ENCODE peak calls at places on chromosomes 6 and 20, in nine cellular contexts. One of them, this sample, is unnamed. For H3K27me3, the result is how much of the 10 kb centered on the place peaks cover.

GRCh38 chr6:97778290-97779038 is 495.4 kb upstream of the MMS22L start:
- DNase-seq in HepG2: no peak
- DNase-seq in body of pancreas: no peak
- DNase-seq in adrenal gland: no peak
- DNase-seq in psoas muscle: no peak
- DNase-seq in ascending aorta: no peak
- DNase-seq in SK-N-SH: no peak
- DNase-seq in GM23338: peak
- DNase-seq in adipocyte: no peak
- DNase-seq in this sample: no peak

GRCh38 chr6:44192428-44193041 is 24.2 kb upstream of the MYMX start:
- DNase-seq in SK-N-SH: no peak
- DNase-seq in body of pancreas: no peak
- DNase-seq in adrenal gland: no peak
- DNase-seq in psoas muscle: no peak
- DNase-seq in ascending aorta: no peak
- DNase-seq in adipocyte: no peak
- DNase-seq in GM23338: peak
- DNase-seq in HepG2: no peak
- DNase-seq in this sample: peak

GRCh38 chr6:17305219-17306001 is 24.2 kb downstream of the RBM24 start:
- DNase-seq in ascending aorta: no peak
- DNase-seq in HepG2: no peak
- DNase-seq in adipocyte: peak
- DNase-seq in body of pancreas: no peak
- DNase-seq in SK-N-SH: no peak
- DNase-seq in GM23338: peak
- DNase-seq in adrenal gland: no peak
- DNase-seq in psoas muscle: no peak
- DNase-seq in this sample: peak

GRCh38 chr6:124798942-124799496 is 163.2 kb upstream of the RNF217 start:
- DNase-seq in adipocyte: peak
- DNase-seq in HepG2: no peak
- DNase-seq in body of pancreas: no peak
- DNase-seq in ascending aorta: no peak
- DNase-seq in GM23338: no peak
- DNase-seq in adrenal gland: no peak
- DNase-seq in SK-N-SH: no peak
- DNase-seq in psoas muscle: no peak
- DNase-seq in this sample: no peak

GRCh38 chr6:104639671-104640070 is 220.0 kb downstream of the HACE1 start:
- DNase-seq in ascending aorta: no peak
- DNase-seq in HepG2: no peak
- DNase-seq in adrenal gland: no peak
- DNase-seq in GM23338: no peak
- DNase-seq in SK-N-SH: no peak
- DNase-seq in adipocyte: peak
- DNase-seq in psoas muscle: no peak
- DNase-seq in body of pancreas: no peak
- DNase-seq in this sample: no peak

GRCh38 chr6:150408842-150409241 is 40.0 kb downstream of the IYD start:
- DNase-seq in GM23338: no peak
- DNase-seq in HepG2: no peak
- DNase-seq in psoas muscle: no peak
- DNase-seq in body of pancreas: peak
- DNase-seq in adipocyte: no peak
- DNase-seq in adrenal gland: no peak
- DNase-seq in SK-N-SH: no peak
- DNase-seq in ascending aorta: no peak
- DNase-seq in this sample: no peak

GRCh38 chr20:4726710-4727391 is 5.1 kb downstream of the PRND start:
- DNase-seq in ascending aorta: no peak
- DNase-seq in SK-N-SH: no peak
- DNase-seq in adrenal gland: no peak
- DNase-seq in body of pancreas: no peak
- DNase-seq in psoas muscle: no peak
- DNase-seq in HepG2: no peak
- DNase-seq in adipocyte: peak
- DNase-seq in GM23338: no peak
- DNase-seq in this sample: peak

GRCh38 chr20:51326241-51326819 is 216.2 kb downstream of the NFATC2 start:
- DNase-seq in body of pancreas: peak
- DNase-seq in SK-N-SH: peak
- DNase-seq in GM23338: peak
- DNase-seq in HepG2: peak
- DNase-seq in adrenal gland: no peak
- DNase-seq in psoas muscle: no peak
- DNase-seq in ascending aorta: no peak
- DNase-seq in adipocyte: peak
- DNase-seq in this sample: peak

GRCh38 chr6:16712931-16713484 is 48.3 kb downstream of the ATXN1 start:
- DNase-seq in adipocyte: peak
- DNase-seq in HepG2: no peak
- DNase-seq in adrenal gland: peak
- DNase-seq in body of pancreas: no peak
- DNase-seq in SK-N-SH: no peak
- DNase-seq in GM23338: peak
- DNase-seq in ascending aorta: no peak
- DNase-seq in psoas muscle: peak
- DNase-seq in this sample: no peak

GRCh38 chr6:3789896-3790558 is 38.5 kb upstream of the PXDC1 start:
- DNase-seq in adipocyte: no peak
- DNase-seq in GM23338: no peak
- DNase-seq in body of pancreas: no peak
- DNase-seq in ascending aorta: no peak
- DNase-seq in SK-N-SH: no peak
- DNase-seq in adrenal gland: no peak
- DNase-seq in psoas muscle: no peak
- DNase-seq in HepG2: peak
- DNase-seq in this sample: no peak

GRCh38 chr20:58892126-58892931 is 39.8 kb downstream of the GNAS start:
- DNase-seq in adipocyte: peak
- DNase-seq in psoas muscle: peak
- DNase-seq in HepG2: peak
- DNase-seq in ascending aorta: peak
- DNase-seq in GM23338: peak
- DNase-seq in SK-N-SH: peak
- DNase-seq in adrenal gland: peak
- DNase-seq in body of pancreas: peak
- DNase-seq in this sample: peak

GRCh38 chr6:106510090-106510970 is 119.0 kb downstream of the RTN4IP1 start:
- DNase-seq in adrenal gland: no peak
- DNase-seq in HepG2: peak
- DNase-seq in ascending aorta: no peak
- DNase-seq in GM23338: peak
- DNase-seq in adipocyte: peak
- DNase-seq in body of pancreas: peak
- DNase-seq in psoas muscle: peak
- DNase-seq in SK-N-SH: peak
- DNase-seq in this sample: peak

GRCh38 chr6:158043008-158043407 is 61.3 kb downstream of the SYNJ2 start:
- DNase-seq in psoas muscle: no peak
- DNase-seq in HepG2: no peak
- DNase-seq in SK-N-SH: no peak
- DNase-seq in adipocyte: no peak
- DNase-seq in adrenal gland: no peak
- DNase-seq in GM23338: no peak
- DNase-seq in body of pancreas: no peak
- DNase-seq in ascending aorta: no peak
- DNase-seq in this sample: no peak

GRCh38 chr6:25476126-25476525 is 175.9 kb upstream of the SCGN start:
- DNase-seq in SK-N-SH: no peak
- DNase-seq in ascending aorta: no peak
- DNase-seq in body of pancreas: no peak
- DNase-seq in adrenal gland: peak
- DNase-seq in HepG2: no peak
- DNase-seq in psoas muscle: no peak
- DNase-seq in adipocyte: peak
- DNase-seq in GM23338: no peak
- DNase-seq in this sample: no peak

GRCh38 chr6:109676724-109677123 is 14.3 kb downstream of the AK9 start:
- DNase-seq in ascending aorta: no peak
- DNase-seq in GM23338: no peak
- DNase-seq in HepG2: no peak
- DNase-seq in psoas muscle: no peak
- DNase-seq in body of pancreas: no peak
- DNase-seq in adrenal gland: no peak
- DNase-seq in adipocyte: no peak
- DNase-seq in SK-N-SH: no peak
- DNase-seq in this sample: no peak

DNA sequence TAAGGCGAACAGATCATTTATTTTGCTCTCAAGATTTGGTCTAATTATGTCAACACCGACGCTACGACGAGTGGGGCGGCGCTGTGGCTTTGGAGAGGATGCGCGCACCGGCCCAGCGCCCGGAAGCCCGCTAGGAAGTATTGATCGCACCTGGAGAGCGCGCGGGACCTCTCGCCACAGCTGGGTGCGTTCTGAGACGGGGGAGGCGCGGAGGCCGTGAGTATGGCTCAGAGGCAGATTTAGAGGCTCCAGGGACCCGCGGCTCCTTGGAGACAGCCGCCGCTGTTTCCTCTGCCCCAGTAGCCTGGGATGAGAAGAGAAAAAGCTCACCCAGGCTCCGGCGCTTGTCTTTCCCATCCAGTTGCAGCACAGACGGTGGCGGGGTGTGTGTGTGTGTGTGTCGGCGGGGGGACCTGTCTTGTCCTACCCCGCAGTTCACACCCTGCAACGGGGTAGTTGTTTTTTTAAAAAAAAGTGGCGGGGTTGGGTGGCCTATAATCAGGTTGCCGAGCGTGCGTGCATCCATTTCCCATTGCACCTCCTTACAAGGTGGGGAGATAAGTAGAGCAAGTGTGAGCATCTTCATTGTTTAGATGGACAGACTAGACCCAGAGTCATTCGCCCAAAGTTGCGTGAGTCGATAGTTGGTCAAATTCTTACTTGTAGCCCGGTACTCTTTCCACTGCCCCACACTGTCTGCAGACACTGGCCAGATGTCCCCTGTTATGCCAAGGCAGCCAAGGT is 11.2 kb downstream of the TFAP2D start:
- DNase-seq in psoas muscle: no peak
- DNase-seq in SK-N-SH: peak
- DNase-seq in adrenal gland: no peak
- DNase-seq in adipocyte: no peak
- DNase-seq in GM23338: peak
- DNase-seq in HepG2: no peak
- DNase-seq in ascending aorta: no peak
- DNase-seq in body of pancreas: no peak
- DNase-seq in this sample: no peak
- H3K27me3 ChIP-seq in psoas muscle: under half
- H3K27me3 ChIP-seq in SK-N-SH: under half
- H3K27me3 ChIP-seq in adrenal gland: under half
- H3K27me3 ChIP-seq in adipocyte: under half
- H3K27me3 ChIP-seq in GM23338: half or more
- H3K27me3 ChIP-seq in HepG2: under half
- H3K27me3 ChIP-seq in ascending aorta: under half
- H3K27me3 ChIP-seq in body of pancreas: under half
- H3K27me3 ChIP-seq in this sample: half or more

GRCh38 chr6:83853968-83854501 is 875 bp downstream of the RIPPLY2 start:
- DNase-seq in body of pancreas: no peak
- DNase-seq in HepG2: no peak
- DNase-seq in psoas muscle: no peak
- DNase-seq in GM23338: peak
- DNase-seq in SK-N-SH: peak
- DNase-seq in ascending aorta: no peak
- DNase-seq in adrenal gland: no peak
- DNase-seq in adipocyte: no peak
- DNase-seq in this sample: no peak

GRCh38 chr6:83853178-83853967 is at the start of gene RIPPLY2:
- DNase-seq in GM23338: peak
- DNase-seq in body of pancreas: peak
- DNase-seq in psoas muscle: no peak
- DNase-seq in SK-N-SH: peak
- DNase-seq in HepG2: no peak
- DNase-seq in adrenal gland: no peak
- DNase-seq in adipocyte: peak
- DNase-seq in ascending aorta: no peak
- DNase-seq in this sample: peak

GRCh38 chr6:83854766-83855165 is 1.6 kb downstream of the RIPPLY2 start:
- DNase-seq in GM23338: no peak
- DNase-seq in SK-N-SH: no peak
- DNase-seq in adipocyte: no peak
- DNase-seq in HepG2: no peak
- DNase-seq in ascending aorta: no peak
- DNase-seq in adrenal gland: no peak
- DNase-seq in body of pancreas: no peak
- DNase-seq in psoas muscle: no peak
- DNase-seq in this sample: no peak

GRCh38 chr6:83849610-83850009 is 3.5 kb upstream of the RIPPLY2 start:
- DNase-seq in GM23338: peak
- DNase-seq in adrenal gland: no peak
- DNase-seq in HepG2: no peak
- DNase-seq in body of pancreas: no peak
- DNase-seq in SK-N-SH: no peak
- DNase-seq in adipocyte: no peak
- DNase-seq in psoas muscle: no peak
- DNase-seq in ascending aorta: no peak
- DNase-seq in this sample: no peak

GRCh38 chr6:83852528-83853177 is 507 bp upstream of the RIPPLY2 start:
- DNase-seq in GM23338: no peak
- DNase-seq in SK-N-SH: no peak
- DNase-seq in adipocyte: no peak
- DNase-seq in HepG2: no peak
- DNase-seq in adrenal gland: no peak
- DNase-seq in body of pancreas: no peak
- DNase-seq in psoas muscle: no peak
- DNase-seq in ascending aorta: no peak
- DNase-seq in this sample: peak
- H3K27me3 ChIP-seq in GM23338: under half
- H3K27me3 ChIP-seq in SK-N-SH: under half
- H3K27me3 ChIP-seq in adipocyte: under half
- H3K27me3 ChIP-seq in HepG2: under half
- H3K27me3 ChIP-seq in adrenal gland: under half
- H3K27me3 ChIP-seq in body of pancreas: under half
- H3K27me3 ChIP-seq in psoas muscle: half or more
- H3K27me3 ChIP-seq in ascending aorta: under half
- H3K27me3 ChIP-seq in this sample: under half

GRCh38 chr6:29563435-29563834 is 3.9 kb upstream of the UBD start:
- DNase-seq in adrenal gland: no peak
- DNase-seq in psoas muscle: no peak
- DNase-seq in HepG2: no peak
- DNase-seq in GM23338: no peak
- DNase-seq in body of pancreas: no peak
- DNase-seq in ascending aorta: no peak
- DNase-seq in adipocyte: no peak
- DNase-seq in SK-N-SH: no peak
- DNase-seq in this sample: no peak
- H3K27me3 ChIP-seq in adrenal gland: under half
- H3K27me3 ChIP-seq in psoas muscle: under half
- H3K27me3 ChIP-seq in HepG2: under half
- H3K27me3 ChIP-seq in GM23338: under half
- H3K27me3 ChIP-seq in body of pancreas: under half
- H3K27me3 ChIP-seq in ascending aorta: under half
- H3K27me3 ChIP-seq in adipocyte: under half
- H3K27me3 ChIP-seq in SK-N-SH: under half
- H3K27me3 ChIP-seq in this sample: under half

DNA sequence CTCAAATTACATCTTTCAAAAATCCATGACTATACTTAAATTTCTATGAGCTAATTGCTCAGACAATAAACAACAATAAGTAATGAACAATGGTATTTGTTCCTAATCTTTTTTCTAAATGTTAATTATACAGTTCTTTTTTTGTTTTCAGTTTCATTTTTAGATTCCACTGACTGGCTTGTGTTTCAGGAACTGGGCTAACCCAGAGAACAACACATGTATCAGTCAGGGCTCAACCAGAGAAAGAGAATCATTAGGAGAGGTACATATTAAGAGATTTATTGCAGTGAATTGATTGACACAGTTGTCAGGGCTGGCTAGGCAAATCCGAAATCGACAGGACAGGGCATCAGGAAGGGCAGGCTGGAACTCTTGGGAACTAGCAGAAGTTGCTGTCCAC is 182.8 kb downstream of the GRM1 start:
- DNase-seq in SK-N-SH: no peak
- DNase-seq in psoas muscle: no peak
- DNase-seq in adipocyte: no peak
- DNase-seq in body of pancreas: no peak
- DNase-seq in GM23338: no peak
- DNase-seq in HepG2: no peak
- DNase-seq in ascending aorta: no peak
- DNase-seq in adrenal gland: no peak
- DNase-seq in this sample: no peak
- H3K27me3 ChIP-seq in SK-N-SH: under half
- H3K27me3 ChIP-seq in psoas muscle: under half
- H3K27me3 ChIP-seq in adipocyte: under half
- H3K27me3 ChIP-seq in body of pancreas: under half
- H3K27me3 ChIP-seq in GM23338: under half
- H3K27me3 ChIP-seq in HepG2: under half
- H3K27me3 ChIP-seq in ascending aorta: under half
- H3K27me3 ChIP-seq in adrenal gland: under half
- H3K27me3 ChIP-seq in this sample: under half

This sample was measured in cardiac muscle cell.